ENCODE peak calls at places on chromosomes 2 and 18, in seven cellular contexts. W is OCI-LY7; S is heart left ventricle; D is cardiac fibroblast; H is pancreas; Q is CD8-positive, alpha-beta T cell; K is lower lobe of right lung. C is an unnamed sample.

GRCh38 chr18:10051877-10052631 is 138.2 kb downstream of the VAPA start:
- DNase-seq in D (peak), K (no peak), H (no peak), W (no peak), Q (no peak), S (peak), C (peak)

GRCh38 chr18:46073474-46074331 is 1.6 kb upstream of the PSTPIP2 start:
- DNase-seq in K (no peak), W (peak), H (no peak), S (no peak), Q (peak), D (peak), C (peak)

GRCh38 chr18:55477537-55478300 is 110.3 kb downstream of the TCF4 start:
- DNase-seq in Q (peak), K (no peak), W (peak), H (no peak), D (peak), S (no peak), C (no peak)

GRCh38 chr2:96556441-96557330 is 20.1 kb downstream of the ARID5A start:
- DNase-seq in K (no peak), D (peak), H (no peak), S (no peak), W (no peak), Q (no peak), C (no peak)

GRCh38 chr2:96157649-96158553 is 12.7 kb upstream of the DUSP2 start:
- DNase-seq in S (no peak), K (peak), H (peak), D (no peak), W (no peak), Q (peak), C (no peak)

GRCh38 chr2:223856021-223856420 is 18.6 kb upstream of the AP1S3 start:
- DNase-seq in H (no peak), S (no peak), Q (no peak), D (no peak), W (no peak), K (no peak), C (no peak)

GRCh38 chr2:46297546-46298271 is 502 bp downstream of the EPAS1 start:
- DNase-seq in K (peak), H (peak), W (no peak), S (peak), D (no peak), Q (peak), C (no peak)

GRCh38 chr2:19488009-19488691 is 129.7 kb upstream of the OSR1 start:
- DNase-seq in D (peak), K (no peak), S (no peak), W (no peak), Q (no peak), H (no peak), C (no peak)

GRCh38 chr18:23238152-23238531 is 102.9 kb downstream of the CABLES1 start:
- DNase-seq in K (no peak), D (peak), Q (no peak), W (no peak), S (no peak), H (no peak), C (no peak)

GRCh38 chr2:180367831-180368230 is 360.7 kb upstream of the CWC22 start:
- DNase-seq in H (no peak), K (no peak), S (no peak), D (peak), Q (no peak), W (no peak), C (no peak)

GRCh38 chr2:64399521-64399920 is 54.4 kb upstream of the LGALSL start:
- DNase-seq in D (no peak), S (no peak), Q (no peak), H (no peak), K (no peak), W (no peak), C (no peak)

GRCh38 chr2:128448331-128449225 is 129.9 kb upstream of the HS6ST1 start:
- DNase-seq in H (no peak), Q (peak), D (no peak), W (no peak), S (peak), K (no peak), C (no peak)

GRCh38 chr2:165815742-165816141 is 21.7 kb upstream of the GALNT3 start:
- DNase-seq in S (no peak), Q (no peak), K (no peak), H (no peak), W (peak), D (no peak), C (no peak)

GRCh38 chr2:159226059-159226461 is 60.4 kb downstream of the WDSUB1 start:
- DNase-seq in H (no peak), S (no peak), D (peak), K (no peak), Q (no peak), W (no peak), C (no peak)

GRCh38 chr18:24552218-24552617 is 91.8 kb downstream of the HRH4 start:
- DNase-seq in H (no peak), D (no peak), W (no peak), S (no peak), Q (no peak), K (no peak), C (no peak)

GRCh38 chr18:49944681-49945080 is 131.3 kb upstream of the ACAA2 start:
- DNase-seq in H (no peak), W (no peak), Q (no peak), K (no peak), S (no peak), D (peak), C (no peak)

GRCh38 chr2:45046786-45047185 is 37.5 kb upstream of the SIX2 start:
- DNase-seq in S (no peak), K (no peak), D (peak), W (no peak), H (no peak), Q (no peak), C (no peak)

GRCh38 chr18:22847392-22847791 is 85.7 kb upstream of the RBBP8 start:
- DNase-seq in S (no peak), H (no peak), Q (no peak), W (no peak), D (peak), K (no peak), C (no peak)

GRCh38 chr18:12309683-12310198 is 1.7 kb downstream of the TUBB6 start:
- DNase-seq in D (peak), K (no peak), Q (no peak), W (no peak), H (no peak), S (no peak), C (no peak)

GRCh38 chr2:9284521-9285297 is 78.1 kb downstream of the ASAP2 start:
- DNase-seq in K (no peak), W (no peak), H (no peak), Q (no peak), D (no peak), S (no peak), C (no peak)

GRCh38 chr2:9281145-9281544 is 74.5 kb downstream of the ASAP2 start:
- DNase-seq in D (no peak), W (no peak), K (no peak), H (no peak), Q (no peak), S (no peak), C (no peak)

GRCh38 chr2:9282128-9282527 is 75.5 kb downstream of the ASAP2 start:
- DNase-seq in Q (no peak), K (no peak), H (no peak), S (no peak), W (no peak), D (no peak), C (no peak)

GRCh38 chr2:9280204-9280603 is 73.6 kb downstream of the ASAP2 start:
- DNase-seq in W (no peak), D (no peak), K (no peak), S (no peak), Q (no peak), H (no peak), C (no peak)

DNA sequence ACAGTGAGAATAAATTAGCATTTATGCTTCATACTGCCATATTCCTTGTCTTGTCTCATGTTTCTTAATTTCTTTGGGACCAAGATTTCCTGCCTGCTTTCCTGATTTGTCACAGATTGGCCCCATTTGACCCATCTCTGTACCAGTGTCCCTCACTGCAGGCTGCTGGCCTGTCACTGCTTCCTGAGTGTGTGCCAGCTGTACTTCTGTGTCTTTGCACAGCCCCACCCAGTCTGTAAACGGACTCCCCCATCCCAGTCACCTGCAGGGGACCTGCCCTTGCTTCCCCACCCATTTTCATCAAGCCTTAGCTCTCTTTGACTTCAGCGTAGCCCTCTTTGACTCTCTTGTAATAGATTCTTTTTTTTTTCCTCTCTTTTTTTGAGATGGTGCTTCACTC is 76.1 kb downstream of the ASAP2 start:
- DNase-seq in W (no peak), K (no peak), H (no peak), S (no peak), Q (no peak), D (no peak), C (no peak)
- H3K4me3 ChIP-seq in W (no peak), K (no peak), H (no peak), S (no peak), Q (no peak), D (no peak), C (no peak)

DNA sequence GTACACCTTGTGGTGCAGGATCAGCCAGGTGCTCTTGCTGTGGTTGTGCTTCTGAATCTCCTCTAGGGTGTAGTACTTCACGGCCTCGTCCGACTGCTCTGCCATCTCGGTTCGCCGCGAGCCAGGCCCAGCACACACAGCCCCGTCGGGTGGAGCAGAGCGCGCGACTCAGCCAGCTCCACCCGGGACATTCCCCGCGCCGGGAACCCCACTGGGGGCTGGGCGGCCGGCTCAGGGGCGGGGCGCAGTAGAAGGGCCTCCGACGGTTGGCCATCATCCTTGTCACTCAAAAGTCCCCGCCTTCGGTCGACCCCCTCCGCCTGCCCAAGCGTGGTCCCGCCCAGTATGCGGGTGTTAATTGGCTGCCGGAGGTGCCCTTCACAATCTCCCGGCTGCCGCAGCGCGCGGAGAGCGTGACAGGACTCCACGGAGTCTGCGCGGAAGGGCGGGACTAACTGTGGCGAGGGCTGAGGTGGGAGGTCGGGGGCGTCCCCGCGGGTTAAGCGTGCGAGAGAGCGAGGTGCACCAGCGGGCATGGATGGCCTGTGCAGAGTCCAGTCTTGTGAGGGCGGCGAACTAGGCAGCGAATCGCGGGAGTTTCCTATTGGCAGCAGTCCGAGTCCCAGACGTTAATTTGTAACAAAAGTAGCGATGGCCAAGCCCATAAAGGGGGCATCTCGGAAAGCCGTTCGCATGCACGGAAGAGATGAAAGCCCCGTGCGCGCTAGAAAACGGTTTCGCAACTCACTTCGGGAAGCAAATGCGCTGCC is at the start of gene CYB5A:
- DNase-seq in W (no peak), K (peak), H (peak), Q (peak), D (peak), S (peak), C (peak)
- TF ChIP-seq CTCF in W (no peak), K (no peak), H (no peak), Q (peak), D (no peak), S (peak), C (no peak)

GRCh38 chr2:60746318-60746717 is 9.8 kb upstream of the PAPOLG start:
- DNase-seq in K (no peak), H (no peak), S (no peak), W (no peak), D (no peak), Q (no peak), C (no peak)
- H3K4me3 ChIP-seq in K (no peak), H (no peak), S (no peak), W (no peak), D (no peak), Q (no peak), C (no peak)

GRCh38 chr2:23988371-23988770 is 21.5 kb upstream of the MFSD2B start:
- DNase-seq in K (no peak), W (peak), S (no peak), Q (no peak), H (no peak), D (peak), C (no peak)
- TF ChIP-seq CTCF in K (peak), W (peak), S (peak), Q (peak), H (no peak), D (peak), C (no peak)

GRCh38 chr18:25675123-25675850 is 323.3 kb upstream of the ZNF521 start:
- DNase-seq in K (no peak), H (no peak), Q (no peak), S (no peak), D (no peak), W (no peak), C (no peak)
- H3K4me3 ChIP-seq in K (no peak), H (no peak), Q (no peak), S (no peak), D (no peak), W (no peak), C (no peak)

DNA sequence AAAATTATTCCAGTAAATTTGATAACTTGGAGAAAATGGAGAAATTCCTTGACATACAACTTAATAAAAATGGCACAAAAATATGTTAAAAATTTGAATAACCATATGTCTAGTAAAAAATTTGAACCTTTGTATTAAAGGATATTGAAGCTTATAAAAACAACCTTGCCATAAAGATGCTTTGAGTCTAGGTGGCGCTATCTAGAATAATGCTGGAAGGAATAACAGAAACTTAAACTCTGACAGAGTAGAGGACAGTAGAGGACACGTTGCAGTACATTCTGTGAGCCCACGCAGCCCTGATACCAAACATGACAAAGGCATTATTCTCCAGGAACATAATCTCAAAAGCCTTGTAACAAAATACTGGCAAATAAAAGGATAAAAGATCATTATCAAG is 44.7 kb upstream of the ALKAL2 start:
- DNase-seq in D (no peak), W (no peak), S (no peak), Q (no peak), H (no peak), K (no peak), C (no peak)
- TF ChIP-seq CTCF in D (no peak), W (peak), S (no peak), Q (no peak), H (no peak), K (no peak), C (no peak)